ENCODE peak calls at places on chromosomes 16 and 17, in four cellular contexts. E, O, G and W are unnamed samples.

GRCh38 chr16:67594256-67594915 is 32.1 kb downstream of the CTCF start:
- DNase-seq in O (no peak), E (no peak), G (no peak), W (no peak)

GRCh38 chr17:17819561-17819995 is 17.2 kb downstream of the SREBF1 start:
- DNase-seq in G (peak), E (peak), O (no peak), W (peak)

GRCh38 chr16:49690778-49691177 is 165.1 kb downstream of the ZNF423 start:
- DNase-seq in O (no peak), E (no peak), G (no peak), W (no peak)

GRCh38 chr17:20922128-20922670 is 120.6 kb downstream of the USP22 start:
- DNase-seq in G (no peak), E (no peak), O (no peak), W (no peak)

GRCh38 chr17:61805399-61805798 is 57.9 kb downstream of the BRIP1 start:
- DNase-seq in E (no peak), G (no peak), O (no peak), W (no peak)

GRCh38 chr17:58991718-58992331 is 114.9 kb downstream of the TRIM37 start:
- DNase-seq in G (peak), O (no peak), E (no peak), W (no peak)

GRCh38 chr17:57234252-57235092 is 21.9 kb upstream of the MSI2 start:
- DNase-seq in E (no peak), G (no peak), O (no peak), W (no peak)

GRCh38 chr16:1619976-1620375 is 7.8 kb downstream of the CRAMP1 start:
- DNase-seq in O (no peak), E (no peak), G (no peak), W (no peak)

GRCh38 chr17:8365143-8365542 is 11.4 kb downstream of the KRABD2 start:
- DNase-seq in E (no peak), O (no peak), G (no peak), W (no peak)

GRCh38 chr17:79941088-79942010 is 94.3 kb downstream of the TBC1D16 start:
- DNase-seq in O (no peak), G (peak), E (no peak), W (no peak)

GRCh38 chr17:56173958-56174357 is 20.7 kb downstream of the ANKFN1 start:
- DNase-seq in G (no peak), E (no peak), O (no peak), W (no peak)

GRCh38 chr16:88437367-88437964 is 15.6 kb upstream of the ZFPM1 start:
- DNase-seq in O (peak), G (peak), E (peak), W (no peak)

GRCh38 chr17:79174905-79175856 is 100.6 kb downstream of the ENGASE start:
- DNase-seq in O (no peak), G (no peak), E (no peak), W (no peak)

GRCh38 chr16:3879258-3879886 is 1.1 kb downstream of the CREBBP start:
- DNase-seq in O (no peak), E (no peak), G (peak), W (no peak)

GRCh38 chr17:12977008-12977751 is 40.6 kb downstream of the ELAC2 start:
- DNase-seq in G (no peak), O (no peak), E (no peak), W (no peak)

GRCh38 chr17:81685108-81685507 is 1.3 kb downstream of the HGS start:
- DNase-seq in O (no peak), G (no peak), E (no peak), W (no peak)